ENCODE peak calls at places on chromosomes 6 and 20, in four cellular contexts. V is GM12891, N is K562, E is HL-60. Q is an unnamed sample.

GRCh38 chr6:117169781-117170281 is 95.5 kb upstream of the VGLL2 start:
- DNase-seq in E (no peak), V (no peak), N (no peak), Q (no peak)

GRCh38 chr20:4830212-4830607 is 108.5 kb downstream of the PRND start:
- DNase-seq in V (no peak), N (no peak), E (no peak), Q (no peak)

GRCh38 chr6:79377047-79377446 is 142.6 kb upstream of the HMGN3 start:
- DNase-seq in E (no peak), V (no peak), N (no peak), Q (no peak)

GRCh38 chr20:59822291-59823029 is 111.0 kb downstream of the SYCP2 start:
- DNase-seq in E (no peak), V (no peak), N (no peak), Q (no peak)

GRCh38 chr6:107712523-107713213 is 111.4 kb downstream of the SCML4 start:
- DNase-seq in E (no peak), N (no peak), V (no peak), Q (no peak)

GRCh38 chr6:3162565-3163247 is 5.4 kb upstream of the TUBB2A start:
- DNase-seq in V (peak; percentile 56), E (peak; percentile 62), N (peak; percentile 98), Q (no peak)

GRCh38 chr20:48467622-48468021 is 360.2 kb downstream of the PREX1 start:
- DNase-seq in N (peak; percentile 39), V (no peak), E (peak; percentile 14), Q (no peak)

GRCh38 chr20:371755-372542 is 8.6 kb upstream of the TRIB3 start:
- DNase-seq in V (no peak), E (peak; percentile 92), N (peak; percentile 87), Q (no peak)

GRCh38 chr6:112501705-112502104 is 154.6 kb downstream of the RFPL4B start:
- DNase-seq in N (no peak), E (no peak), V (no peak), Q (no peak)

GRCh38 chr6:161031721-161032495 is 40.3 kb downstream of the MAP3K4 start:
- DNase-seq in V (no peak), E (no peak), N (no peak), Q (no peak)

GRCh38 chr6:9121551-9121950 is 686.2 kb upstream of the SLC35B3 start:
- DNase-seq in N (no peak), E (no peak), V (no peak), Q (no peak)
- TF ChIP-seq SPI1 in N (no peak), E (no peak), V (no peak), Q (no peak)

GRCh38 chr20:10877345-10877744 is 203.5 kb upstream of the JAG1 start:
- DNase-seq in E (no peak), N (no peak), V (no peak), Q (no peak)
- TF ChIP-seq SPI1 in E (no peak), N (no peak), V (no peak), Q (no peak)

GRCh38 chr20:44033873-44034272 is 119.2 kb downstream of the TOX2 start:
- DNase-seq in V (no peak), E (no peak), N (no peak), Q (no peak)
- TF ChIP-seq SPI1 in V (no peak), E (no peak), N (no peak), Q (no peak)

GRCh38 chr20:22686097-22686496 is 101.7 kb upstream of the FOXA2 start:
- DNase-seq in N (peak; percentile 48), E (no peak), V (no peak), Q (no peak)
- TF ChIP-seq SPI1 in N (no peak), E (no peak), V (no peak), Q (no peak)

DNA sequence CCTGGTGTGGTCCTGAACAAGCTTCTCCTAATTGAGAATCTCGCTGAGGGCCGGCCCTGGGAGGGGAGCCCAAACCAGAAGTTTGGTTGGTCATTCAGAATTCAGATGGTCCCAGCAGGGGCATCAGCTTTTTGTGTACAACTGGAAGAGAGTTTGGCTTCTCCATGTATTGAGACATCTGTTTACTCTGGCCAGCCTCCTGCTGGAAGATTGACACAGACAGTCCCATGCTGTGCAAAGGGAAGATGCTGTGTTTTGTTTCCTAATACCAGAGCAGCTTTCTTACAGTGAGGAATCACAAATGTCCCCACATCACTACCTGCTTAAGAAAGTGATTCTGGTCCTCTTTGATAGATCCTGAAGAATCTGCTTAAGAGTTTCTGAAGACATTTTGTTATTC is 97.8 kb downstream of the PLEKHG1 start:
- DNase-seq in V (no peak), N (no peak), E (no peak), Q (no peak)
- TF ChIP-seq SPI1 in V (no peak), N (no peak), E (no peak), Q (no peak)

DNA sequence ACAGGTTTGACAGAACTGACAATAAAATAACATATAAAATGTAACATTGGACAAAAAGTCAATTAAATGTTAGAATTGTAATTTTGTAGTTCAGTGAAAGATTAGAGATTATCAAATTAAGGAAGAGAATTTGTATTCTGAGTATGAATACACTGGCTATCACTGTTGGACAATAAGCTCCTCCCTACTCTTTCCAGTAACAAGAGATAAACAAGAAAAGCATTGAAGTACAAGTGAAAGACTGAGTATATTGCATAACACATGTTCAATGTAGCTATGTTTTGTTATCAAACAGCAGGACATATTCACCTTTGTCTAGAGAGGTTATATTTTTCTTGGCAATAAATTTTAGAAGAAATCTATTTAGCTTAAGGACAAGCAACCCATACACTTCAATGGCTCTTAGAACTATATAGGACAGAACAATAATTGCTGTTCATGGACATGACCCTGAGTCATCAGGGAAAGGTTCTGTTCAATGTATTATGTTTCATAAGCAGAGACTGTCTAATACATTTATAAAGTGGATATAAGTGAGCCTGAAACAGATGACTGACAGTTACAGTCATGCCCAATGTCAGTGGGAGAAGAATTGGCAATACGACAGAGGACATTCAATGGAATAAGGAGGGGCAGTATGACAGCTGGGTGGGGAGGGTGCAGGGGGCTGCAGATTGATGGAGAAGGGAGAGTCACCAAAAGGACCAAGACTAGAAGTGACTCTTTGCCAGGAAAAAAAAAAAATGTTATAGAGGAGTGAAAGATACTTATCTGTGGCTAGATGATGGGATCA is 520.4 kb downstream of the FRK start:
- DNase-seq in V (no peak), E (no peak), N (no peak), Q (no peak)
- TF ChIP-seq SPI1 in V (no peak), E (no peak), N (no peak), Q (no peak)

GRCh38 chr20:38315290-38315966 is 11.5 kb downstream of the BPI start:
- DNase-seq in N (no peak), E (no peak), V (no peak), Q (no peak)
- TF ChIP-seq SPI1 in N (no peak), E (no peak), V (no peak), Q (no peak)

Q was measured in GM12878.